ENCODE peak calls at places on chromosomes 16 and 17, in eight cellular contexts. One of them, this sample, is unnamed.
A peak's percentile ranks its signal among the peaks of the same experiment; 100 is the strongest.

GRCh38 chr16:1979271-1980025 is 1.8 kb downstream of the NOXO1 start:
- DNase-seq in testis: peak; percentile 73
- DNase-seq in RWPE1: peak; percentile 69
- DNase-seq in adrenal gland: no peak
- DNase-seq in CD4-positive, alpha-beta T cell: no peak
- DNase-seq in heart right ventricle: no peak
- DNase-seq in RWPE2: peak; percentile 91
- DNase-seq in ovary: no peak
- DNase-seq in this sample: no peak

GRCh38 chr16:89890200-89890599 is 16.8 kb downstream of the TCF25 start:
- DNase-seq in testis: no peak
- DNase-seq in RWPE1: no peak
- DNase-seq in adrenal gland: no peak
- DNase-seq in CD4-positive, alpha-beta T cell: no peak
- DNase-seq in heart right ventricle: no peak
- DNase-seq in RWPE2: no peak
- DNase-seq in ovary: no peak
- DNase-seq in this sample: no peak

GRCh38 chr16:25108054-25108453 is 3.5 kb upstream of the LCMT1 start:
- DNase-seq in testis: no peak
- DNase-seq in RWPE1: no peak
- DNase-seq in adrenal gland: no peak
- DNase-seq in CD4-positive, alpha-beta T cell: peak; percentile 38
- DNase-seq in heart right ventricle: no peak
- DNase-seq in RWPE2: no peak
- DNase-seq in ovary: no peak
- DNase-seq in this sample: peak; percentile 87

GRCh38 chr16:48901712-48902374 is 291.9 kb upstream of the N4BP1 start:
- DNase-seq in testis: no peak
- DNase-seq in RWPE1: peak; percentile 62
- DNase-seq in adrenal gland: no peak
- DNase-seq in CD4-positive, alpha-beta T cell: no peak
- DNase-seq in heart right ventricle: no peak
- DNase-seq in RWPE2: no peak
- DNase-seq in ovary: no peak
- DNase-seq in this sample: no peak

GRCh38 chr16:58236231-58236690 is 38.4 kb upstream of the CSNK2A2 start:
- DNase-seq in testis: peak; percentile 90
- DNase-seq in RWPE1: peak; percentile 76
- DNase-seq in adrenal gland: peak; percentile 71
- DNase-seq in CD4-positive, alpha-beta T cell: peak; percentile 62
- DNase-seq in heart right ventricle: peak; percentile 52
- DNase-seq in RWPE2: peak; percentile 80
- DNase-seq in ovary: peak; percentile 60
- DNase-seq in this sample: peak; percentile 86

GRCh38 chr17:64150237-64151015 is 20.5 kb upstream of the ERN1 start:
- DNase-seq in testis: no peak
- DNase-seq in RWPE1: no peak
- DNase-seq in adrenal gland: peak; percentile 81
- DNase-seq in CD4-positive, alpha-beta T cell: no peak
- DNase-seq in heart right ventricle: no peak
- DNase-seq in RWPE2: no peak
- DNase-seq in ovary: no peak
- DNase-seq in this sample: peak; percentile 47

GRCh38 chr16:56948234-56948633 is 13.5 kb upstream of the CETP start:
- DNase-seq in testis: no peak
- DNase-seq in RWPE1: no peak
- DNase-seq in adrenal gland: no peak
- DNase-seq in CD4-positive, alpha-beta T cell: no peak
- DNase-seq in heart right ventricle: no peak
- DNase-seq in RWPE2: no peak
- DNase-seq in ovary: no peak
- DNase-seq in this sample: no peak

GRCh38 chr16:70651524-70651923 is 5.2 kb downstream of the IL34 start:
- DNase-seq in testis: no peak
- DNase-seq in RWPE1: no peak
- DNase-seq in adrenal gland: no peak
- DNase-seq in CD4-positive, alpha-beta T cell: no peak
- DNase-seq in heart right ventricle: no peak
- DNase-seq in RWPE2: no peak
- DNase-seq in ovary: no peak
- DNase-seq in this sample: no peak

DNA sequence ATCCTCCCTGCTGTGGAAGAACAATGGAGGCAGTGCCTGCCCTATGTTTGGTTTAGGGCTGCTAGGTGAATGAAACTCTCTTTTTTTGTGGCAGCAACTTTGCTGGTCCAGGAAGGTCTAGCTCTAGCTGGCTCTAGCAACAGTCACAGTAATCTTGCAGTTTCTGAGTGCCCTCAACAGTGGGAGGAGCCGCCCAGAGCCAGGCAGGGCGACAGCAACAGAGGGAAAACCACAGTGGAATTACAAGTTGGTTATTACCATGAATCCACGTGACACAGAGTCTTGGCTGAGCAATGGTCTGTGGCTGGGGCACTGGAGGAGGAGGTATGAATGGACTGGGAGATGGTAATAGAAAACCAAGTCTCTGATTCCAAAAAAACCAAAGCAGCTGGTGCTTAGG is 10.3 kb downstream of the HSPB9 start:
- DNase-seq in testis: no peak
- DNase-seq in RWPE1: no peak
- DNase-seq in adrenal gland: no peak
- DNase-seq in CD4-positive, alpha-beta T cell: no peak
- DNase-seq in heart right ventricle: no peak
- DNase-seq in RWPE2: no peak
- DNase-seq in ovary: no peak
- DNase-seq in this sample: no peak
- H3K27ac ChIP-seq in testis: peak overlapping the region; percentile 89
- H3K27ac ChIP-seq in RWPE1: peak overlapping the region; percentile 36
- H3K27ac ChIP-seq in adrenal gland: peak overlapping the region; percentile 82
- H3K27ac ChIP-seq in CD4-positive, alpha-beta T cell: no peak overlapping the region
- H3K27ac ChIP-seq in heart right ventricle: peak overlapping the region; percentile 80
- H3K27ac ChIP-seq in RWPE2: peak overlapping the region; percentile 75
- H3K27ac ChIP-seq in ovary: no peak overlapping the region
- H3K27ac ChIP-seq in this sample: peak overlapping the region; percentile 91

DNA sequence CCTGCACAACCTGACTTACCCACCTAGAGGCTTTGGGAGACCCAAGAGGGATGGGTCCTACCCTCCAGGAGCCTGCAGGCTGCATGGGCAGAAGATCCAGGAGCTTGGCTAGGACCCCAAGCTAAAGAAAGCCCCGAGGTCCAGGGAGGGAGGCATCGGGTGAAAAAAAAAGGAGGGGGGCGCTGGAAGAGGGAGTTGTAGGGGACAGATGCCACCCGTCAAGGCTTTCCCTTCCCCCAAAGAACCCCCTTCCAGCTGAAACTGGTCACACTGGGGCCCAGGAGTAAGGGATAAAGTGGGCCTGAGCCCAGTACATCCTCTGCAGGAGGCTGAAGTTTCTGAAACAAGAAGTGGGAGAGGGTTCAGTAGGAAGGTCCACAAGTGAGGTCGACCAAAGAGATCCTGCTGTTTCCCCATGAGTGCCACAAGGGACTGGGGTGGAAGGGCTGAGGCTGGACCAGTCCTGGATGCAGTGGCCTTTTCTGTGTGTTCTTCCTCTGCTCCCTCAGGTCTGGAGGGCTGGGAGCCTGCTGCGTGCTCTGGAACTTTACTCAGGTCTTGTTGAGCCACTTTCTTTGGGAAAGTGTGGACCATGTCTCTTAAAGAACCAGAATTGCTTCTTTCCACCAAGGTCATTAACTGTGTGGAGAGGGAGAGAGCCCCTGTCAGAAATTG is 14.2 kb upstream of the CBFB start:
- DNase-seq in testis: peak; percentile 15
- DNase-seq in RWPE1: no peak
- DNase-seq in adrenal gland: no peak
- DNase-seq in CD4-positive, alpha-beta T cell: no peak
- DNase-seq in heart right ventricle: no peak
- DNase-seq in RWPE2: peak; percentile 23
- DNase-seq in ovary: no peak
- DNase-seq in this sample: no peak
- H3K27ac ChIP-seq in testis: no peak overlapping the region
- H3K27ac ChIP-seq in RWPE1: no peak overlapping the region
- H3K27ac ChIP-seq in adrenal gland: peak overlapping the region; percentile 35
- H3K27ac ChIP-seq in CD4-positive, alpha-beta T cell: no peak overlapping the region
- H3K27ac ChIP-seq in heart right ventricle: peak overlapping the region; percentile 82
- H3K27ac ChIP-seq in RWPE2: no peak overlapping the region
- H3K27ac ChIP-seq in ovary: peak overlapping the region; percentile 76
- H3K27ac ChIP-seq in this sample: no peak overlapping the region

DNA sequence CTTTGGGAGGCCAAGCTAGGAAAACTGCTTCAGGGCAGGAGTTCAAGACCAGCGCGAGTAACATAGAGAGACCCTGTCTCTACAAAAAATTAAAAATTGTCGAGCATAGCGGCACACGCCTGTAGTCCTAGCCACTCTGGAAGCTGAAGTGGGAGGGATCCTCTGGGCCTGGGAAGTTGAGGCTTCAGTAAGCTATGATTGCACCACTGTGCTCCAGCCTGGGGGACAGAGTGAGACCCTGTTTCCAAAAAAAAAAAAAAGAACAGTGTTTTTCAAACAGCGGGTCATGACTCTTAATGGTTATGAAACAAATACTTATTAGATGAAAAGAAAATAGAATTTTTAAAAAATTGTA is 2.3 kb upstream of the CYTH1 start:
- DNase-seq in testis: no peak
- DNase-seq in RWPE1: no peak
- DNase-seq in adrenal gland: no peak
- DNase-seq in CD4-positive, alpha-beta T cell: no peak
- DNase-seq in heart right ventricle: no peak
- DNase-seq in RWPE2: no peak
- DNase-seq in ovary: no peak
- DNase-seq in this sample: no peak
- H3K27ac ChIP-seq in testis: peak overlapping the region; percentile 86
- H3K27ac ChIP-seq in RWPE1: no peak overlapping the region
- H3K27ac ChIP-seq in adrenal gland: peak overlapping the region; percentile 96
- H3K27ac ChIP-seq in CD4-positive, alpha-beta T cell: no peak overlapping the region
- H3K27ac ChIP-seq in heart right ventricle: no peak overlapping the region
- H3K27ac ChIP-seq in RWPE2: no peak overlapping the region
- H3K27ac ChIP-seq in ovary: no peak overlapping the region
- H3K27ac ChIP-seq in this sample: no peak overlapping the region

GRCh38 chr17:39777534-39778365 is 40.0 kb downstream of the GRB7 start:
- DNase-seq in testis: no peak
- DNase-seq in RWPE1: no peak
- DNase-seq in adrenal gland: no peak
- DNase-seq in CD4-positive, alpha-beta T cell: no peak
- DNase-seq in heart right ventricle: no peak
- DNase-seq in RWPE2: no peak
- DNase-seq in ovary: no peak
- DNase-seq in this sample: peak; percentile 80
- H3K27ac ChIP-seq in testis: no peak overlapping the region
- H3K27ac ChIP-seq in RWPE1: no peak overlapping the region
- H3K27ac ChIP-seq in adrenal gland: no peak overlapping the region
- H3K27ac ChIP-seq in CD4-positive, alpha-beta T cell: peak overlapping the region; percentile 74
- H3K27ac ChIP-seq in heart right ventricle: no peak overlapping the region
- H3K27ac ChIP-seq in RWPE2: no peak overlapping the region
- H3K27ac ChIP-seq in ovary: no peak overlapping the region
- H3K27ac ChIP-seq in this sample: peak overlapping the region; percentile 96

GRCh38 chr16:88888778-88889387 is 22.4 kb upstream of the PABPN1L start:
- DNase-seq in testis: no peak
- DNase-seq in RWPE1: no peak
- DNase-seq in adrenal gland: no peak
- DNase-seq in CD4-positive, alpha-beta T cell: no peak
- DNase-seq in heart right ventricle: peak; percentile 81
- DNase-seq in RWPE2: no peak
- DNase-seq in ovary: no peak
- DNase-seq in this sample: no peak
- H3K27ac ChIP-seq in testis: no peak overlapping the region
- H3K27ac ChIP-seq in RWPE1: no peak overlapping the region
- H3K27ac ChIP-seq in adrenal gland: no peak overlapping the region
- H3K27ac ChIP-seq in CD4-positive, alpha-beta T cell: no peak overlapping the region
- H3K27ac ChIP-seq in heart right ventricle: peak overlapping the region; percentile 70
- H3K27ac ChIP-seq in RWPE2: no peak overlapping the region
- H3K27ac ChIP-seq in ovary: no peak overlapping the region
- H3K27ac ChIP-seq in this sample: no peak overlapping the region

GRCh38 chr17:77110006-77110374 is 30.8 kb upstream of the SEC14L1 start:
- DNase-seq in testis: no peak
- DNase-seq in RWPE1: no peak
- DNase-seq in adrenal gland: no peak
- DNase-seq in CD4-positive, alpha-beta T cell: no peak
- DNase-seq in heart right ventricle: no peak
- DNase-seq in RWPE2: no peak
- DNase-seq in ovary: no peak
- DNase-seq in this sample: peak; percentile 66
- H3K27ac ChIP-seq in testis: peak overlapping the region; percentile 86
- H3K27ac ChIP-seq in RWPE1: no peak overlapping the region
- H3K27ac ChIP-seq in adrenal gland: peak overlapping the region; percentile 74
- H3K27ac ChIP-seq in CD4-positive, alpha-beta T cell: no peak overlapping the region
- H3K27ac ChIP-seq in heart right ventricle: peak overlapping the region; percentile 87
- H3K27ac ChIP-seq in RWPE2: peak overlapping the region; percentile 29
- H3K27ac ChIP-seq in ovary: peak overlapping the region; percentile 43
- H3K27ac ChIP-seq in this sample: no peak overlapping the region

DNA sequence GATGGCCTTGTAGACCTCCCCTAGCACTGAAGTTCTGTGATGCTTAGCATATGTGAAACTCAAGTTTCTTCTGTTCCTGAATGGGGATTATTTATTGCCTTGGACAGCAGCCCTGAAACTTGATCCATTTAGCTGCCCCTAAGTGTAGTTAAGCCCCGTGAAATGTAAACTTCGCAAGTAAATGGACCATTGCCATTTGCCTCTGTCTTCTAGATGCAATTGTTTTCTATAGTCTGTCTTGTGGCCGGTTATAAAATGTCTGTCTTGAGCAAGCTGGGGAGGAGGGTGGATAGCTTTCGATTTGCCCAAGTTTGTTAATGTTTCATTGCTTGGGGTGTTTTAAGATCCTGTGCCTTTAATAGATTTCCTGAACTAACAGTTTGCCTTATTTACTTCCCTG is 261.8 kb downstream of the CDH13 start:
- DNase-seq in testis: no peak
- DNase-seq in RWPE1: no peak
- DNase-seq in adrenal gland: no peak
- DNase-seq in CD4-positive, alpha-beta T cell: no peak
- DNase-seq in heart right ventricle: no peak
- DNase-seq in RWPE2: no peak
- DNase-seq in ovary: no peak
- DNase-seq in this sample: peak; percentile 80
- H3K27ac ChIP-seq in testis: no peak overlapping the region
- H3K27ac ChIP-seq in RWPE1: no peak overlapping the region
- H3K27ac ChIP-seq in adrenal gland: no peak overlapping the region
- H3K27ac ChIP-seq in CD4-positive, alpha-beta T cell: no peak overlapping the region
- H3K27ac ChIP-seq in heart right ventricle: no peak overlapping the region
- H3K27ac ChIP-seq in RWPE2: no peak overlapping the region
- H3K27ac ChIP-seq in ovary: no peak overlapping the region
- H3K27ac ChIP-seq in this sample: peak overlapping the region; percentile 68

This sample was measured in Karpas-422.